ENCODE peak calls at places on chromosome 5, in four cellular contexts. U is brain microvascular endothelial cell, M is endothelial cell, Q is fibroblast of the aortic adventitia. Z is an unnamed sample.

GRCh38 chr5:35281613-35282012 is 51.3 kb upstream of the PRLR start:
- DNase-seq in U (no peak), M (no peak), Q (no peak), Z (no peak)

GRCh38 chr5:113102121-113102531 is 125.5 kb downstream of the DCP2 start:
- DNase-seq in Q (no peak), U (no peak), M (no peak), Z (no peak)

GRCh38 chr5:40676643-40677333 is 2.9 kb upstream of the PTGER4 start:
- DNase-seq in M (no peak), U (peak; percentile 82), Q (peak; percentile 81), Z (no peak)

GRCh38 chr5:133292300-133292699 is 240.5 kb downstream of the HSPA4 start:
- DNase-seq in U (no peak), Q (no peak), M (no peak), Z (no peak)

GRCh38 chr5:143514915-143515314 is 111.4 kb upstream of the NR3C1 start:
- DNase-seq in U (no peak), M (no peak), Q (peak; percentile 92), Z (no peak)

GRCh38 chr5:139869042-139869790 is 73.6 kb downstream of the PSD2 start:
- DNase-seq in U (no peak), M (no peak), Q (no peak), Z (no peak)

GRCh38 chr5:103561670-103562069 is 919 bp downstream of the NUDT12 start:
- DNase-seq in Q (no peak), M (no peak), U (no peak), Z (no peak)

GRCh38 chr5:131977212-131977604 is 31.7 kb upstream of the MEIKIN start:
- DNase-seq in M (no peak), Q (no peak), U (no peak), Z (no peak)

GRCh38 chr5:133120156-133120750 is 68.4 kb downstream of the HSPA4 start:
- DNase-seq in U (no peak), M (no peak), Q (no peak), Z (no peak)

GRCh38 chr5:77999013-77999798 is 223.1 kb upstream of the TBCA start:
- DNase-seq in U (no peak), M (no peak), Q (no peak), Z (no peak)

GRCh38 chr5:16160706-16161105 is 18.9 kb downstream of the MARCHF11 start:
- DNase-seq in M (peak; percentile 43), U (peak; percentile 37), Q (peak; percentile 69), Z (peak; percentile 57)

GRCh38 chr5:37847978-37848425 is 8.2 kb upstream of the GDNF start:
- DNase-seq in M (no peak), Q (peak; percentile 68), U (peak; percentile 34), Z (peak; percentile 9)

GRCh38 chr5:176508603-176509002 is 28.6 kb downstream of the RNF44 start:
- DNase-seq in U (no peak), M (no peak), Q (no peak), Z (no peak)

GRCh38 chr5:107631805-107632362 is 38.9 kb downstream of the EFNA5 start:
- DNase-seq in Q (no peak), U (no peak), M (no peak), Z (no peak)

GRCh38 chr5:110054240-110054639 is 364.5 kb downstream of the MAN2A1 start:
- DNase-seq in Q (peak; percentile 37), M (peak; percentile 11), U (peak; percentile 81), Z (peak; percentile 28)

GRCh38 chr5:139688712-139689413 is 40.7 kb downstream of the CXXC5 start:
- DNase-seq in Q (peak; percentile 21), U (no peak), M (no peak), Z (no peak)

GRCh38 chr5:90783460-90784333 is 225.1 kb downstream of the ADGRV1 start:
- DNase-seq in Q (peak; percentile 72), M (peak; percentile 85), U (peak; percentile 81), Z (peak; percentile 63)

GRCh38 chr5:1732238-1732880 is 67.3 kb downstream of the MRPL36 start:
- DNase-seq in U (no peak), M (peak; percentile 2), Q (no peak), Z (no peak)

GRCh38 chr5:135543151-135543818 is 7.5 kb upstream of the NEUROG1 start:
- DNase-seq in Q (peak; percentile 9), M (no peak), U (no peak), Z (no peak)

GRCh38 chr5:38104497-38105230 is 153.7 kb upstream of the EGFLAM start:
- DNase-seq in U (peak; percentile 19), M (no peak), Q (no peak), Z (no peak)

GRCh38 chr5:135458921-135459331 is 6.8 kb upstream of the TIFAB start:
- DNase-seq in M (no peak), Q (peak; percentile 72), U (no peak), Z (no peak)